ENCODE peak calls at places on chromosome 13, in seven cellular contexts. A is HCT116, C is K562, T is HepG2, N is H1, R is SK-N-SH, H is GM12878. S is an unnamed sample.

GRCh38 chr13:88303605-88304004 is 632.4 kb downstream of the SLITRK5 start:
- DNase-seq in A (no peak), C (no peak), R (no peak), H (no peak), T (no peak), N (no peak), S (no peak)

GRCh38 chr13:39692650-39693438 is 37.4 kb downstream of the COG6 start:
- DNase-seq in N (no peak), T (no peak), H (no peak), C (no peak), A (no peak), R (no peak), S (no peak)

GRCh38 chr13:97478247-97478646 is 44.3 kb downstream of the RAP2A start:
- DNase-seq in T (no peak), R (no peak), N (no peak), A (no peak), C (no peak), H (no peak), S (no peak)

GRCh38 chr13:43663474-43664090 is 123.2 kb downstream of the ENOX1 start:
- DNase-seq in N (no peak), H (no peak), R (no peak), A (no peak), T (no peak), C (no peak), S (no peak)

GRCh38 chr13:80276371-80277289 is 64.3 kb downstream of the SPRY2 start:
- DNase-seq in A (no peak), C (no peak), H (no peak), T (peak), N (peak), R (no peak), S (no peak)

GRCh38 chr13:98475521-98475920 is 101.4 kb downstream of the STK24 start:
- DNase-seq in R (peak), N (no peak), A (no peak), T (no peak), C (peak), H (no peak), S (no peak)

GRCh38 chr13:111598751-111599150 is 278.3 kb downstream of the TEX29 start:
- DNase-seq in N (no peak), H (no peak), C (no peak), T (no peak), A (no peak), R (no peak), S (no peak)

GRCh38 chr13:75587679-75588078 is 38.1 kb downstream of the UCHL3 start:
- DNase-seq in A (no peak), R (no peak), C (no peak), N (no peak), T (peak), H (no peak), S (peak)

GRCh38 chr13:113996912-113997745 is 23.3 kb upstream of the C13orf46 start:
- DNase-seq in C (no peak), A (no peak), N (no peak), R (no peak), T (no peak), H (no peak), S (no peak)

GRCh38 chr13:24270639-24271131 is 38.7 kb upstream of the C1QTNF9 start:
- DNase-seq in C (no peak), R (peak), T (peak), A (no peak), H (peak), N (no peak), S (no peak)

GRCh38 chr13:95754069-95754468 is 77.1 kb downstream of the DNAJC3 start:
- DNase-seq in R (no peak), C (peak), H (no peak), N (no peak), T (no peak), A (no peak), S (no peak)

GRCh38 chr13:84362777-84363176 is 480.5 kb upstream of the SLITRK1 start:
- DNase-seq in T (no peak), H (no peak), C (no peak), R (no peak), A (no peak), N (no peak), S (no peak)

GRCh38 chr13:50670847-50671542 is 172.5 kb downstream of the DLEU7 start:
- DNase-seq in R (no peak), T (no peak), H (no peak), A (no peak), C (no peak), N (no peak), S (no peak)

GRCh38 chr13:42041684-42042035 is 6.8 kb upstream of the DGKH start:
- DNase-seq in H (peak), T (no peak), C (peak), N (no peak), R (peak), A (no peak), S (peak)

GRCh38 chr13:114131581-114132418 is 623 bp downstream of the RASA3 start:
- DNase-seq in A (no peak), C (peak), H (no peak), R (peak), T (no peak), N (no peak), S (peak)

GRCh38 chr13:105982219-105982618 is 553.2 kb downstream of the EFNB2 start:
- DNase-seq in H (no peak), T (no peak), A (no peak), C (peak), N (no peak), R (no peak), S (no peak)

GRCh38 chr13:75357576-75358295 is 124.2 kb downstream of the TBC1D4 start:
- DNase-seq in C (peak), R (peak), A (peak), T (peak), N (peak), H (no peak), S (peak)

GRCh38 chr13:35630551-35631275 is 154.2 kb upstream of the MAB21L1 start:
- DNase-seq in A (peak), R (peak), H (no peak), T (peak), C (peak), N (no peak), S (peak)

GRCh38 chr13:40916207-40916998 is 102.7 kb downstream of the ELF1 start:
- DNase-seq in H (no peak), A (no peak), T (no peak), R (peak), C (no peak), N (no peak), S (no peak)

GRCh38 chr13:78593652-78594494 is 9.5 kb downstream of the POU4F1 start:
- DNase-seq in T (no peak), N (no peak), C (no peak), H (no peak), A (no peak), R (no peak), S (no peak)
- TF ChIP-seq JUND in T (no peak), N (no peak), C (no peak), H (no peak), A (no peak), R (no peak), S (no peak)

DNA sequence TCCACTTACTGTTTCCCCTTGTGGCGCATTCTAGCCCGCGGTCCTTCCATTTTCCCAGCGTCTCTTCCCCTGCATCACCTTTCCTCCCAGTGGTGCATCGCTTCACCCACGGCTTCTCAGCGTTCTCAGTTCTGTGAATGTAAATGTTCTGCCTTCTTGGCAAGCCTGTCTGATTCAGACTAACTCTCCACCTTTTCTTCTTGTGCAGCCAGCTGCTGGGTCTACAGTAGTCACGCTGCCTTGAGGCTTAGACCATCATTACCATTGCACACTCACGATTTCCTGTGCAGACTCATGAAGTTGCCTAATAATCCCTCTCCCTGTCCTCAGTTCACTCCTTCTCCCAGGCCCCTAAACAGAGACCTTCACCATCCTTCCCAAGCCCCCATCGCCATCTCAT is 75.0 kb downstream of the DHRS12 start:
- DNase-seq in C (no peak), A (no peak), R (no peak), N (no peak), H (no peak), T (no peak), S (no peak)
- TF ChIP-seq JUND in C (no peak), A (no peak), R (no peak), N (no peak), H (no peak), T (no peak), S (no peak)

DNA sequence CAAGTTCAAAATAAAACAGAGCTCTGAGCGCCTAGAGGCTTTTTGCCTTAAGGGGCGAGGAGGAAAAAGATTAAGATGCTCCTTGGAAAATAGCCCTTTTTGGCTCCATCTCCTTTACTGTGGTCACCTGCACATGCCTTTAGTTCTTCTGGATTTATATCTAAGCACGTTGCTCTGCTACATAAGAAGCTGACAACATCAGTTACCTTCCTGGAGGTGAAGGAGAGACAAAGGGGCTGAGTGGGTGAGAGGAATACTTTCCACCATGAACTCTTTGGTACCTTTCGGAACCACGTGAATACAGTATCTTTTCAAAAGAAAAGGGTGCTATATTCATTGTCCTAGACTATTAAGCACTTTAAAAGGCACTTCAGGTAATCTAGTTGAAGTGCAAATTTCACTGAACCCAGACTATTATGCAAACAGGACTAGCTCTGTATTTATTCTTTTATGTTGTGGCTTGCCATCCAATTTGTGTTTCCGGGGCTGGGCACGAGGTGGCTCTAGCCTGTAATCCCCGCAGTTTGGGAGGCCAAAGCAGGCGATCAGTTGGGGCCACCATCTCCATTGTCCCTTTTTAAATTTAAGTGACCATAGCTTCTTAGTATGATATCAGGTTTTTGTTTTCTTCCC is 201.5 kb downstream of the TM9SF2 start:
- DNase-seq in C (no peak), R (no peak), H (no peak), T (no peak), N (no peak), A (no peak), S (no peak)
- TF ChIP-seq JUND in C (no peak), R (no peak), H (no peak), T (no peak), N (no peak), A (no peak), S (no peak)

GRCh38 chr13:60275208-60275607 is 111.5 kb upstream of the DIAPH3 start:
- DNase-seq in R (no peak), C (no peak), A (no peak), N (no peak), T (no peak), H (no peak), S (no peak)
- TF ChIP-seq JUND in R (no peak), C (no peak), A (no peak), N (no peak), T (no peak), H (no peak), S (no peak)

S was measured in T47D.